ENCODE peak calls at places on chromosomes 2 and 18, in five cellular contexts. O is HEK293T, P is A549, S is K562, H is HepG2. B is an unnamed sample.

GRCh38 chr2:218448934-218449333 is 30.0 kb downstream of the VIL1 start:
- DNase-seq in H (peak; percentile 86), S (peak; percentile 46), O (no peak), P (peak; percentile 44), B (peak; percentile 45)

GRCh38 chr2:221779614-221780067 is 207.5 kb upstream of the EPHA4 start:
- DNase-seq in P (no peak), H (no peak), O (no peak), S (no peak), B (peak; percentile 81)

GRCh38 chr18:63292844-63293683 is 26.5 kb downstream of the BCL2 start:
- DNase-seq in H (no peak), P (no peak), O (no peak), S (no peak), B (no peak)

GRCh38 chr2:240131941-240132650 is 4.0 kb downstream of the COPS9 start:
- DNase-seq in P (no peak), S (peak; percentile 13), H (no peak), O (no peak), B (no peak)

GRCh38 chr2:234472155-234472554 is 24.7 kb downstream of the ARL4C start:
- DNase-seq in P (no peak), S (no peak), O (no peak), H (no peak), B (no peak)

GRCh38 chr2:5195636-5196035 is 496.5 kb upstream of the SOX11 start:
- DNase-seq in S (no peak), H (no peak), P (no peak), O (no peak), B (no peak)

GRCh38 chr18:31065036-31065773 is 22.7 kb upstream of the DSC3 start:
- DNase-seq in H (no peak), P (no peak), S (no peak), O (no peak), B (no peak)

GRCh38 chr2:164242409-164242808 is 378.9 kb downstream of the GRB14 start:
- DNase-seq in P (no peak), S (no peak), H (no peak), O (no peak), B (no peak)

GRCh38 chr2:219269362-219270054 is 9.7 kb upstream of the DNAJB2 start:
- DNase-seq in H (peak; percentile 54), S (no peak), P (no peak), O (no peak), B (no peak)

GRCh38 chr2:99635710-99636431 is 146.1 kb upstream of the REV1 start:
- DNase-seq in H (no peak), S (no peak), P (no peak), O (no peak), B (no peak)

GRCh38 chr2:128054104-128054503 is 26.2 kb upstream of the SAP130 start:
- DNase-seq in P (no peak), O (no peak), S (no peak), H (no peak), B (no peak)

GRCh38 chr2:237073552-237073951 is 12.1 kb upstream of the COPS8 start:
- DNase-seq in S (no peak), P (no peak), O (no peak), H (no peak), B (peak; percentile 93)

GRCh38 chr2:205680067-205680466 is 2.2 kb upstream of the NRP2 start:
- DNase-seq in O (peak; percentile 83), H (peak; percentile 76), P (peak; percentile 59), S (peak; percentile 49), B (peak; percentile 92)

GRCh38 chr2:222451270-222451674 is 26.9 kb downstream of the SGPP2 start:
- DNase-seq in S (no peak), H (no peak), O (no peak), P (no peak), B (no peak)

GRCh38 chr2:39938035-39938835 is 159.2 kb upstream of the THUMPD2 start:
- DNase-seq in H (no peak), S (no peak), P (no peak), O (no peak), B (peak; percentile 97)
- TF ChIP-seq BHLHE40 in H (no peak), S (no peak), P (no peak), O (no peak), B (no peak)

GRCh38 chr2:25309402-25309801 is 32.3 kb downstream of the DNMT3A start:
- DNase-seq in O (peak; percentile 77), H (peak; percentile 59), P (peak; percentile 73), S (peak; percentile 81), B (peak; percentile 50)
- TF ChIP-seq BHLHE40 in O (no peak), H (no peak), P (no peak), S (no peak), B (no peak)

GRCh38 chr2:62224976-62225375 is 29.1 kb downstream of the B3GNT2 start:
- DNase-seq in O (no peak), P (no peak), S (no peak), H (peak; percentile 95), B (no peak)

GRCh38 chr2:62231541-62231940 is 35.6 kb downstream of the B3GNT2 start:
- DNase-seq in H (no peak), O (no peak), S (no peak), P (no peak), B (no peak)

GRCh38 chr2:62234755-62235655 is 39.1 kb downstream of the B3GNT2 start:
- DNase-seq in O (no peak), H (no peak), S (no peak), P (no peak), B (no peak)

GRCh38 chr2:62227386-62228075 is 31.6 kb downstream of the B3GNT2 start:
- DNase-seq in H (no peak), P (no peak), O (no peak), S (no peak), B (peak; percentile 6)

DNA sequence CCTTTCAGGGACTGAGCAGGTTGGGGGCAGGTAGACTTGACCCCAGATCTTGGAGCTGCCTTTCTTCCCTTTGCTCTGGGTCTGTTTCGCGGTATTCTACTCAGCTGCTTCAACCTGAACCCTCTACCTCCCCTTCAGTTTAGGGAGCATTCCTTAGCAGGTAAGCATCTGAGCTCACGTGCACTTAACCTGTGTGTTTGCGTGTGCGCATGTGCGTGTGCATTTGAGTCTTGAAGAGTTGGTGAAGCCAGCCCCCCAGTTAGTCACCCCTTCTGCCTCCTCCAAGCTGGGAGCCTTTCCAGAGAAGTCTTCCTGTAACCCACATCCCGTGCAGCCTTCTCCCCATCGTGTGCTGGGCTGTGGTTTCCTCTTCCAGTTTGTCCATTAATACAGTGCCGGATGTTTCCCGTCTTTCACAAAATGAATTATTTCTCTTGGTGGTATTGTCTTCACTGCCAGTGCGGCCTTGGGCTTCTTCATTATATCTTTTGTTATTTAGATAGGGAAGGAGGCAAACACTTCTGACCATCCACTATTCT is 33.2 kb downstream of the B3GNT2 start:
- DNase-seq in P (no peak), S (no peak), O (no peak), H (no peak), B (no peak)
- TF ChIP-seq BHLHE40 in P (no peak), S (no peak), O (no peak), H (no peak), B (no peak)

DNA sequence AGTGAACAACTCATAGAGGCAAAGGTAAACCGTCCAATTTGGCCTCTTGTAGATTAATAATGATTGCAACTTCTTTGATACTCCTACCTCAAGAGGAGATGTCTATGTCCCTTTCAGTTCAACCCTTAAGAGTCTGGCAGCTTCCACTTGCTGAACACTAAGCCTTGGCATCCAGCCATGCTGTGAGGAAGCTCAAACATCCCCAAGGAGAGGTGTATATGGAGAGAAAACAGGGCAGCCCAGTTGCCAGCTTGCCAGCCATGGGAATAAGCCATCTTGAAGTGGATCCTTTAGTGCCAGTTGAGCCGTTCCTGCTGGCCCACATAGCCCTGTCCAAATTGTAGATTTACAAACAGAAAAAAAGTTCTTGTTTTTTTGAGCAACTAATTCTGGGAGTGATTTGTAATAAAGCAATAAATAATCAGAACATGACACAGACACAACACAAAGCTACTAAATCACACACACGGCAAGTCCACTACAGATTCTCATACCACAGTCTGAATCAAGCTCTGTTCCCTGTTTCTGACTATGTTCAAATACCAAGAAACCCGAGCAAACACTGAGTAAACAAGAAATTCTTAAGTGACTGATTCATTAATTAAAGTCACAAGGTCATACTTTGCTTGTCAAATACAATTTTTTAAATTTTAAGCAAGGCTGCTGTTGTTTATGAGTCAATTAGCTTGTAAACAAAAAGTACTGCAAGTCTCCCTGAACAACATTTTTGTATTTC is 96.1 kb downstream of the PID1 start:
- DNase-seq in S (no peak), O (no peak), P (no peak), H (no peak), B (peak; percentile 3)
- TF ChIP-seq BHLHE40 in S (no peak), O (no peak), P (no peak), H (no peak), B (no peak)

DNA sequence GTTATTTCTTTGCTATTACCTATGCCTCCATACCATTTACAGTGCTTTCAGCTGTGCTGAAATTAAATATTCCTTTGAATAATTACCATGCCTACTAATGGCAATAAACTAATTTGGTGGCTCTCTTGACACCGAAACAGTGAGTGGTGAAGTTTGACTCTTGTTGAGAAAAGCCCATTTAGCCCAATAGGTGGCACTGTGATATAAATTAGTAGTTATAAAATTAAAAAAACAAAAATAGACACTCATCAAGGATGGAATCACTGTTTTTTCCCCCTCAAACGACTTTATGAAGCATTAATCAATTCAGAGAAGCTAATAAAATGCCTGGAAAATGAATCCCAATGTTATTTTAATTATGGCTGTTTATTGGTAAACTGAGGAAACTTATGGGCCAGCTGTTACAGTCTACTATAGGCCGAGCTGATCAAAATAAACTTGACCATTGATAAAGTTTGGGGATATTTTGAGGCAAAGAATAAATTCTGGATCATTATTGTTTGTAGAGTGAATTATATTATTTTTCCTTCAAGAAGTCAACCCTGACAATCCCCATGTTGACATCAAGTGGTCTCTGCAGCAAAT is 339.6 kb downstream of the TRIB2 start:
- DNase-seq in S (no peak), O (no peak), H (no peak), P (no peak), B (peak; percentile 7)
- TF ChIP-seq BHLHE40 in S (no peak), O (no peak), H (no peak), P (no peak), B (no peak)

DNA sequence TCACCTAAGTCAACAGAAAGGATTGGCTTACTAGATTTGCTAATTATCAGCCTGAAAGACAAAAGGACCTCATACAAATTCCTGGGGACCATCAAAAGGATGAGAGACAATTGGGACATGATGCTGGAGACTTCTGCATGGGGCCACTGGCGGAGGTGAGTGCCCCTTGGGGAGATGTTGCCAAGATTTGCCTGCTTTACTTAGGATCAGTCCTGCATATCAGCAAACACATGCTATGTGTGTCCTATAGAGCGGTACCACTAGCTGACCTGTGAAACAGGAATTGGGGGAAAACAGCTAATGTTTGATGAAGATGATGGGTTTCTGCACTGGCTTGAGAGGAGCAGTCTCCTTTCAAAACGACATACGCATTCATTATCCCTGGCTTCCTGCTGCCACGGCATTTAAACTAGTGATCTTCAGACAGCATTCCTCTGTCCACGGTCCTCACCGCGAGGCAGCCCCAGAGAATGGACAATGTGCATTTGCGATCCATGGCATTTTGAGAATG is 104.2 kb downstream of the TGIF1 start:
- DNase-seq in H (peak; percentile 12), O (no peak), P (no peak), S (no peak), B (no peak)
- TF ChIP-seq BHLHE40 in H (no peak), O (no peak), P (no peak), S (no peak), B (no peak)

GRCh38 chr18:13256444-13257305 is 38.1 kb downstream of the LDLRAD4 start:
- DNase-seq in P (no peak), O (no peak), S (no peak), H (no peak), B (no peak)

GRCh38 chr18:13253786-13254755 is 35.5 kb downstream of the LDLRAD4 start:
- DNase-seq in O (no peak), S (no peak), P (no peak), H (no peak), B (no peak)

GRCh38 chr18:13254971-13255927 is 36.7 kb downstream of the LDLRAD4 start:
- DNase-seq in S (no peak), O (no peak), P (no peak), H (no peak), B (no peak)

GRCh38 chr18:13257361-13257980 is 38.9 kb downstream of the LDLRAD4 start:
- DNase-seq in O (no peak), H (no peak), P (no peak), S (no peak), B (no peak)

GRCh38 chr18:13252696-13253410 is 34.3 kb downstream of the LDLRAD4 start:
- DNase-seq in S (no peak), O (no peak), H (no peak), P (no peak), B (no peak)
- TF ChIP-seq BHLHE40 in S (no peak), O (no peak), H (no peak), P (no peak), B (no peak)